ENCODE peak calls at places on chromosomes 11 and 22, in nine cellular contexts. O, L, R, G, T, N, Z, U and D are unnamed samples.

GRCh38 chr11:132430352-132431091 is 1060.1 kb downstream of the NTM start:
- DNase-seq in Z (no peak), R (no peak), N (peak), O (no peak), U (no peak), L (no peak), G (no peak), T (no peak), D (no peak)

GRCh38 chr11:94851864-94852581 is 83.9 kb downstream of the AMOTL1 start:
- DNase-seq in U (no peak), T (peak), G (no peak), L (no peak), R (peak), O (no peak), N (no peak), Z (no peak), D (no peak)

GRCh38 chr11:6321961-6322362 is 1.7 kb upstream of the CAVIN3 start:
- DNase-seq in R (peak), O (peak), U (no peak), G (no peak), N (peak), Z (peak), L (no peak), T (peak), D (no peak)

GRCh38 chr11:100632970-100633452 is 54.1 kb upstream of the ARHGAP42 start:
- DNase-seq in G (no peak), O (peak), Z (peak), N (peak), U (no peak), L (no peak), R (peak), T (no peak), D (no peak)

GRCh38 chr11:102268083-102268984 is 49.0 kb upstream of the BIRC3 start:
- DNase-seq in L (no peak), Z (peak), T (peak), R (peak), N (peak), O (peak), U (peak), G (peak), D (peak)

GRCh38 chr11:36155770-36156485 is 133.3 kb downstream of the COMMD9 start:
- DNase-seq in U (peak), G (no peak), T (no peak), R (peak), O (no peak), Z (peak), L (peak), N (no peak), D (no peak)

GRCh38 chr11:36162282-36162825 is 126.9 kb downstream of the COMMD9 start:
- DNase-seq in G (no peak), Z (no peak), L (no peak), O (no peak), U (no peak), R (no peak), T (no peak), N (no peak), D (no peak)

GRCh38 chr11:111736191-111736590 is 30.0 kb downstream of the PPP2R1B start:
- DNase-seq in Z (peak), O (no peak), R (no peak), G (no peak), T (no peak), U (no peak), L (no peak), N (peak), D (no peak)

GRCh38 chr22:29030016-29030617 is 31.5 kb downstream of the C22orf31 start:
- DNase-seq in G (no peak), U (no peak), R (peak), L (no peak), T (peak), N (peak), O (no peak), Z (no peak), D (no peak)

GRCh38 chr11:39304586-39304985 is 2154.9 kb downstream of the LRRC4C start:
- DNase-seq in T (no peak), Z (no peak), G (no peak), N (no peak), L (no peak), U (no peak), R (peak), O (no peak), D (no peak)

GRCh38 chr11:45959851-45960250 is 37.4 kb downstream of the LARGE2 start:
- DNase-seq in L (no peak), Z (no peak), O (no peak), G (no peak), U (no peak), N (peak), R (no peak), T (no peak), D (no peak)

GRCh38 chr11:134642206-134642605 is 230.2 kb upstream of the B3GAT1 start:
- DNase-seq in O (no peak), U (no peak), L (no peak), T (no peak), G (no peak), N (no peak), R (no peak), Z (no peak), D (peak)

GRCh38 chr22:41308544-41308947 is 7.2 kb downstream of the ZC3H7B start:
- DNase-seq in L (no peak), G (no peak), N (no peak), R (no peak), T (no peak), O (no peak), U (no peak), Z (no peak), D (no peak)

GRCh38 chr11:8315463-8315862 is 51.8 kb upstream of the LMO1 start:
- DNase-seq in U (no peak), O (no peak), T (no peak), N (no peak), R (no peak), L (no peak), G (no peak), Z (no peak), D (no peak)

GRCh38 chr11:130137999-130138398 is 21.6 kb upstream of the ST14 start:
- DNase-seq in G (no peak), R (no peak), N (no peak), L (no peak), U (no peak), T (no peak), Z (no peak), O (no peak), D (no peak)

GRCh38 chr11:3083321-3083720 is 26.1 kb upstream of the CARS1 start:
- DNase-seq in N (no peak), O (no peak), G (no peak), Z (no peak), L (no peak), T (no peak), R (no peak), U (no peak), D (no peak)

GRCh38 chr11:99320769-99321290 is 300.1 kb downstream of the CNTN5 start:
- DNase-seq in G (no peak), R (peak), Z (no peak), O (no peak), U (no peak), L (no peak), N (no peak), T (no peak), D (no peak)

GRCh38 chr11:86741489-86742435 is 58.6 kb upstream of the PRSS23 start:
- DNase-seq in N (peak), U (no peak), L (no peak), T (peak), G (no peak), R (peak), Z (peak), O (no peak), D (no peak)

GRCh38 chr11:109547356-109548027 is 125.5 kb downstream of the C11orf87 start:
- DNase-seq in U (no peak), L (no peak), N (peak), Z (peak), G (no peak), T (peak), O (no peak), R (peak), D (no peak)

DNA sequence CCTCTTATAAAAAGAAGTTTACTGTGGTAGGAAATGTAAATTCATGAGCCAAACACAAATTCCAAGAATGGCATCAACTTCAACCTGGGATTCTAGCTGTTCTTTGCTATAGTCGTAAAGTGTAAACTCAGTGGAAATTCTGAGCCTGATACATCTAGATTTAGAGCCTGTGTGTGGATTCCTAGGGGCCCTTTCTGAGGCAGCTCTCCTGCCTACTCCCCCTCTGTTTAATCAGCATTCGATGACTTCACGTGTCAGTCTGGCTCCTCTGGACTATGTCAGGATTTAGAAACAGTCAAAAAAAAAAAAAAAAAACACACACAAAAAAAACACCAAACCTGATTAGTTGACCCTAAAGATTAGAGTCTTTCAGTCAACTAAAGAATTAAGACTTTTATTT is 93.1 kb upstream of the SC5D start:
- DNase-seq in O (peak), T (no peak), L (no peak), U (no peak), N (no peak), Z (no peak), G (no peak), R (no peak), D (no peak)
- H3K27ac ChIP-seq in O (peak), T (no peak), L (no peak), U (no peak), N (no peak), Z (no peak), G (no peak), R (no peak), D (no peak)

GRCh38 chr22:24450600-24450999 is 23.2 kb downstream of the ADORA2A start:
- DNase-seq in O (peak), L (no peak), G (no peak), R (no peak), T (no peak), Z (no peak), N (no peak), U (no peak), D (peak)
- H3K27ac ChIP-seq in O (peak), L (no peak), G (no peak), R (no peak), T (no peak), Z (no peak), N (no peak), U (no peak), D (no peak)

GRCh38 chr22:46044718-46045458 is 67.9 kb upstream of the WNT7B start:
- DNase-seq in N (no peak), O (peak), R (no peak), L (no peak), G (peak), T (no peak), Z (no peak), U (no peak), D (peak)
- H3K27ac ChIP-seq in N (peak), O (no peak), R (peak), L (peak), G (no peak), T (peak), Z (peak), U (peak), D (peak)

GRCh38 chr11:1888811-1889526 is 2.7 kb downstream of the PRR33 start:
- DNase-seq in U (no peak), Z (no peak), G (no peak), N (no peak), L (no peak), R (no peak), O (no peak), T (no peak), D (no peak)

GRCh38 chr11:1891831-1892115 is at the start of gene PRR33:
- DNase-seq in N (no peak), G (no peak), O (no peak), L (no peak), Z (no peak), R (no peak), T (no peak), U (no peak), D (no peak)

GRCh38 chr11:1890856-1891830 is 552 bp downstream of the PRR33 start:
- DNase-seq in G (no peak), T (no peak), Z (no peak), N (no peak), L (no peak), O (no peak), R (no peak), U (no peak), D (no peak)

GRCh38 chr11:1889527-1889930 is 2.2 kb downstream of the PRR33 start:
- DNase-seq in Z (no peak), N (no peak), T (no peak), G (no peak), O (no peak), R (no peak), L (no peak), U (no peak), D (no peak)

DNA sequence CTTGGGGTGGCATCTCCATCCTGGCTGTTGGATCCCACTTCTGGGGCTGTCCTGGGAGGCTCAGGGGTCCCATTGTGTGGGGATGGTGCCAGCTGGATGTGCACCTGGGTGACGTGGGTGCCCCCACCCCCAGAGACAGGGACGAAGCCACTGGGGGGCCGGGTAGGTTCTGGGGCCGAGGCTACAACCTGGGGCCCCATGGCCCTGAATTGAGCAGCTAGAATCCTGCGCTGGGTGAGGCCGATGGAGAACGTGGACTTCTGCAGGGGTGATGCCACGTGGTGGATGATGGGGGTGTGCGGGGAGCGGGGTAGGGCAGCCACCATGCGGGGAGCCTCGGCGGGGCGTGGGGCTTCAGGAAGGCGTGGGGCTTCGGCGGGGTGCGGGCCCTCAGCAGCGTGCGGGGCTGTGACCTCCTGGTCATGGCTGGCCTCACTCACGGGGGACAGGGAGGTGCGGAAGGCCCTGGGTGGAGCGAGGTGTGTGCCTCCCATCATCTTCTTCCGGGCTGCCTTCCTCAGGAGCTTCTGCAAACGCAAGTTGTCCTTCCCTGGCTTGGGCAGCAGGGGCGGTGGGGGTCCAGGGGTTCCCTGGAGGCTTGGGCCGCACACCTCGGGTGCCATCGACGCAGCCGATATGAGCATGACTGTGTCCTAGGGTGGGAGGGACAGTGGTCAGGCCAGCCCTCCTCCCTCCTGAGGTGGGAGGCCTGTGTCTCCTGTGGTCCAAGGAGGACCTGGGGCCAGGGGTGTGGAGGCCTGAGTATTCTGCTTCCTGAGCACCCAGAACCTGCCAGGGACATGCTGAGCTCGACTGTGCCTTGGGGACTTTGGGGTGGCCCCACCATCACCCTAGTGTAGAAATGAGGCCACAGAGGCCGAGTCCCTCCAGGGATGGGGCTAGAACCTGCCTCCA is 1.5 kb downstream of the PRR33 start:
- DNase-seq in Z (no peak), L (no peak), U (no peak), R (no peak), N (no peak), O (no peak), G (no peak), T (no peak), D (no peak)
- H3K27ac ChIP-seq in Z (no peak), L (no peak), U (no peak), R (no peak), N (no peak), O (no peak), G (no peak), T (peak), D (no peak)